ENCODE peak calls at places on chromosomes 4 and X, in eight cellular contexts. B, C, L, S, I, W, J and Q are unnamed samples.

GRCh38 chrX:30637874-30638793 is 15.1 kb upstream of the GK start:
- DNase-seq in B (no peak), C (no peak), L (no peak), S (no peak), I (no peak), W (no peak), J (no peak), Q (no peak)

GRCh38 chr4:151569650-151570049 is 160.7 kb downstream of the FHIP1A start:
- DNase-seq in B (no peak), C (no peak), L (no peak), S (no peak), I (no peak), W (no peak), J (no peak), Q (no peak)

GRCh38 chr4:127601029-127601428 is 31.7 kb upstream of the INTU start:
- DNase-seq in B (no peak), C (no peak), L (no peak), S (peak), I (no peak), W (no peak), J (no peak), Q (no peak)

GRCh38 chr4:87476934-87477333 is 52.2 kb downstream of the SPARCL1 start:
- DNase-seq in B (no peak), C (no peak), L (no peak), S (no peak), I (no peak), W (no peak), J (no peak), Q (no peak)

GRCh38 chr4:69321153-69321729 is 41.0 kb downstream of the UGT2B28 start:
- DNase-seq in B (no peak), C (no peak), L (no peak), S (no peak), I (no peak), W (peak), J (no peak), Q (no peak)

GRCh38 chr4:20418865-20419451 is 167.3 kb downstream of the SLIT2 start:
- DNase-seq in B (no peak), C (no peak), L (peak), S (peak), I (no peak), W (no peak), J (no peak), Q (peak)

GRCh38 chr4:102501176-102501634 is at the start of gene NFKB1:
- DNase-seq in B (peak), C (peak), L (no peak), S (peak), I (peak), W (peak), J (peak), Q (peak)

GRCh38 chr4:6824772-6825402 is 42.4 kb downstream of the KIAA0232 start:
- DNase-seq in B (no peak), C (no peak), L (no peak), S (no peak), I (no peak), W (no peak), J (no peak), Q (no peak)

GRCh38 chrX:83829874-83830273 is 31.1 kb upstream of the CYLC1 start:
- DNase-seq in B (no peak), C (no peak), L (no peak), S (no peak), I (no peak), W (no peak), J (no peak), Q (no peak)

GRCh38 chr4:17204908-17205307 is 306.5 kb upstream of the LDB2 start:
- DNase-seq in B (no peak), C (no peak), L (no peak), S (no peak), I (no peak), W (no peak), J (no peak), Q (no peak)

GRCh38 chrX:7110821-7111276 is 36.7 kb upstream of the STS start:
- DNase-seq in B (peak), C (no peak), L (no peak), S (no peak), I (no peak), W (no peak), J (no peak), Q (no peak)

GRCh38 chr4:77959566-77960338 is 97.1 kb downstream of the MRPL1 start:
- DNase-seq in B (no peak), C (peak), L (peak), S (peak), I (no peak), W (no peak), J (peak), Q (peak)

GRCh38 chrX:142680038-142680437 is 345.7 kb upstream of the SPANXN4 start:
- DNase-seq in B (no peak), C (no peak), L (no peak), S (no peak), I (no peak), W (no peak), J (no peak), Q (no peak)

GRCh38 chrX:19748898-19749680 is 138.3 kb downstream of the SH3KBP1 start:
- DNase-seq in B (no peak), C (no peak), L (no peak), S (no peak), I (no peak), W (no peak), J (no peak), Q (no peak)

GRCh38 chrX:24760601-24761000 is 66.9 kb downstream of the POLA1 start:
- DNase-seq in B (no peak), C (no peak), L (no peak), S (peak), I (no peak), W (no peak), J (no peak), Q (peak)

GRCh38 chr4:75015627-75016026 is 82.7 kb downstream of the PARM1 start:
- DNase-seq in B (no peak), C (no peak), L (no peak), S (no peak), I (no peak), W (no peak), J (no peak), Q (no peak)

GRCh38 chr4:16092682-16093319 is 9.0 kb upstream of the PROM1 start:
- DNase-seq in B (no peak), C (no peak), L (no peak), S (no peak), I (no peak), W (no peak), J (no peak), Q (no peak)

GRCh38 chr4:184437988-184438774 is 36.2 kb downstream of the IRF2 start:
- DNase-seq in B (no peak), C (no peak), L (no peak), S (no peak), I (no peak), W (no peak), J (no peak), Q (no peak)

GRCh38 chrX:17922303-17922702 is 61.2 kb upstream of the RAI2 start:
- DNase-seq in B (no peak), C (no peak), L (no peak), S (no peak), I (no peak), W (no peak), J (no peak), Q (no peak)

GRCh38 chr4:106011387-106011786 is 116.1 kb downstream of the NPNT start:
- DNase-seq in B (no peak), C (no peak), L (no peak), S (no peak), I (no peak), W (no peak), J (no peak), Q (no peak)

GRCh38 chr4:108454227-108454626 is 166.1 kb upstream of the RPL34 start:
- DNase-seq in B (no peak), C (no peak), L (no peak), S (peak), I (no peak), W (no peak), J (no peak), Q (no peak)

GRCh38 chr4:39469429-39470077 is 10.7 kb downstream of the LIAS start:
- DNase-seq in B (peak), C (peak), L (peak), S (peak), I (no peak), W (no peak), J (peak), Q (peak)

GRCh38 chrX:14125451-14125850 is 95.8 kb upstream of the GEMIN8 start:
- DNase-seq in B (no peak), C (no peak), L (no peak), S (no peak), I (no peak), W (no peak), J (no peak), Q (no peak)

GRCh38 chr4:179398414-179398813 is 1956.2 kb upstream of the AGA start:
- DNase-seq in B (no peak), C (no peak), L (no peak), S (no peak), I (no peak), W (no peak), J (no peak), Q (no peak)

GRCh38 chr4:156378053-156378665 is 424.5 kb upstream of the CTSO start:
- DNase-seq in B (peak), C (no peak), L (no peak), S (peak), I (no peak), W (no peak), J (peak), Q (peak)

GRCh38 chrX:39985551-39985950 is 112.2 kb downstream of the BCOR start:
- DNase-seq in B (no peak), C (no peak), L (no peak), S (no peak), I (no peak), W (no peak), J (no peak), Q (no peak)

GRCh38 chrX:139724626-139725025 is 16.7 kb upstream of the MCF2 start:
- DNase-seq in B (no peak), C (no peak), L (no peak), S (peak), I (no peak), W (no peak), J (no peak), Q (no peak)

GRCh38 chrX:153400146-153401132 is 711 bp downstream of the PNMA6E start:
- DNase-seq in B (peak), C (no peak), L (peak), S (no peak), I (peak), W (peak), J (peak), Q (peak)

GRCh38 chrX:118726887-118727685 is at the start of gene IL13RA1:
- DNase-seq in B (peak), C (peak), L (peak), S (peak), I (peak), W (peak), J (peak), Q (peak)

GRCh38 chr4:41363384-41363981 is 106.8 kb downstream of the UCHL1 start:
- DNase-seq in B (no peak), C (no peak), L (no peak), S (peak), I (peak), W (peak), J (no peak), Q (no peak)

GRCh38 chr4:101795704-101796103 is 5.2 kb downstream of the BANK1 start:
- DNase-seq in B (peak), C (no peak), L (no peak), S (no peak), I (no peak), W (no peak), J (no peak), Q (no peak)

GRCh38 chr4:52038109-52038912 is at the start of gene SGCB:
- DNase-seq in B (peak), C (peak), L (peak), S (peak), I (peak), W (peak), J (no peak), Q (peak)

GRCh38 chrX:129593137-129593536 is 53.1 kb downstream of the OCRL start:
- DNase-seq in B (no peak), C (peak), L (no peak), S (no peak), I (no peak), W (no peak), J (no peak), Q (peak)

GRCh38 chr4:79651516-79651915 is 243.5 kb upstream of the GK2 start:
- DNase-seq in B (no peak), C (no peak), L (no peak), S (peak), I (no peak), W (no peak), J (no peak), Q (peak)

GRCh38 chr4:4618846-4619245 is 77.0 kb upstream of the STX18 start:
- DNase-seq in B (no peak), C (no peak), L (no peak), S (no peak), I (no peak), W (no peak), J (no peak), Q (peak)

DNA sequence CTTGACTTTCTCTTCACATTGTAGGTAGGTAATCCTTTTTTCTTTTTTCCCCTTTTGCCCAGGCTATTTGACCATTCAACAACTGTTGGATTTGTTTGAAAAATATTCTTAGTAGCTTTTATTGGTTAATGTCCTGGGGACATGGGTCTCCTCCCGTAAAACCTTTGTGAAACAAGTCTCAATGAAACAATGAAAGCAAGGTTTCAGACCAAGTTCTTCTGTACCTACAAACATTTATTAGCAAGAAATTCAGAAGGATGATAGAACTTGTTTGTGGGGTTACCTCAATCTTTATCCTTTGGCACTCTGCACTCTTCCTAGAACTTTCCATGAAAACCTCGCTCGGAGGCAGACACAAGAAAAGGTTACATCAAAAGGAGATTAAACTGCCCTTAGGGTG is 190.7 kb upstream of the ANK2 start:
- DNase-seq in B (no peak), C (no peak), L (no peak), S (no peak), I (no peak), W (no peak), J (no peak), Q (no peak)
- H3K27ac ChIP-seq in B (no peak), C (no peak), L (no peak), S (no peak), I (no peak), W (no peak), J (peak), Q (no peak)

DNA sequence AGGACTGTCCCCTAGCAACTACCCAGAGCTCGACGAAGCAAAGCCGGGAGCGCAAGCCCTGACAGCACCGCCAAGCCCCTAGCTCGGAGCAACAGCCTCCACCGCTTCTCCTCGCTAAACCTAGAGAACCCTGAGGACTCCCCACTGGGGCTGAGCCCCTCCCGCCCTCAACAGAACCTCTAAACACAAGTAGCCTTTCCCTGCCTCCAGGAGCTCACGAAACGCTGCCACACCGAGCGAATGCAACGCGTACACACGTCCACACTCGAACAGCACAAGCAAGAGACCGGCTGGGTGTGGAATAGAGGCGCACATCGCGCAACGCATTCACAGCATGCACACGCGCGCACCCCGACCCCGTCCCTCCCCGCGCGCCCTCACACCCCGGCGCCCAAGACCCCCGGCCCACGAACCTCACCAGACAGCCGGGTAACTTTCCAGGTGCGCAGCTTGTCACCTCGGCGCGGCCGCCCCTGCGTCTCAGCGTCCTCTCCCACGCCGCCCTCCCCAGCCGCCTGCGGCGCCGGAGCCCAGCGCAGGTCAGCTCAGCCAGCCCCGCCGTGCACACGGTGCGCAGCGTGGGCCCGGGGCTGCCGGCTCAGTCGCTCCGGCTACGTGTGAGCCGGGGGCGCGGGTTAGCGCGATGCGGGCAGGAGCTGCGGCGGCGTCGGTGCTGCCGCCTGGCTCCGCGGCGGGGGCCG is 354 bp downstream of the PRKG2 start:
- DNase-seq in B (peak), C (no peak), L (no peak), S (peak), I (peak), W (peak), J (peak), Q (peak)
- H3K4me3 ChIP-seq in B (peak), C (peak), L (peak), S (peak), I (peak), W (no peak), J (peak), Q (peak)

GRCh38 chr4:7877131-7877530 is 62.5 kb downstream of the AFAP1 start:
- DNase-seq in B (no peak), C (no peak), L (no peak), S (no peak), I (no peak), W (no peak), J (no peak), Q (no peak)
- H3K27ac ChIP-seq in B (no peak), C (no peak), L (peak), S (peak), I (no peak), W (no peak), J (no peak), Q (peak)

DNA sequence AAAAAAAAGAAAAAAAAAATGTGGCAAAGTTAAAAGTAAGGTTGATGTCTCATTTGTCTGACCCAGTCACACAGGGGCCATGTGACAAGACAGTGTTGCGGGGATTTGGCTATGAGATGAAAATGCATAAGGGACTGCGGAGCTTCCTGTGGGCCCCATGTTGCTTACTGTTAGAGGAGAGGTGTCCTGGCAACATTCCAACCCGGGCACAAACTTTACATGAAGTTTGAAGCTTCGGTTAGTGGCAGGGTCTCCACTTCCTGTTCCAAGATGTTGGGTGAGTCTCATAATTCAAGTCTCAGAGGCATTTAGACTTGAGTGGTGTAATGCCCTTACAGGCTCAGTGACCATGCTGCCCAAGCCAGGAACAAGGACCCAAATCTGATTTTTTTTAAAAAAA is 111.3 kb downstream of the MAML3 start:
- DNase-seq in B (no peak), C (no peak), L (no peak), S (no peak), I (no peak), W (no peak), J (no peak), Q (no peak)
- H3K4me3 ChIP-seq in B (no peak), C (no peak), L (no peak), S (no peak), I (no peak), W (no peak), J (no peak), Q (no peak)

GRCh38 chr4:1239949-1240305 is 9.0 kb downstream of the CTBP1 start:
- DNase-seq in B (no peak), C (no peak), L (no peak), S (no peak), I (peak), W (no peak), J (no peak), Q (no peak)
- H3K27ac ChIP-seq in B (no peak), C (no peak), L (no peak), S (no peak), I (no peak), W (no peak), J (no peak), Q (no peak)